ENCODE peak calls at places on chromosomes 12 and 14, in seven cellular contexts. One of them, this sample, is unnamed.

GRCh38 chr14:100645200-100645985 is 58.2 kb upstream of the BEGAIN start:
- DNase-seq in T47D: peak
- DNase-seq in KBM-7: peak
- DNase-seq in breast epithelium: peak
- DNase-seq in NAMALWA: peak
- DNase-seq in EL: peak
- DNase-seq in SW 1271: peak
- DNase-seq in this sample: peak

GRCh38 chr14:79986251-79986650 is 225.1 kb downstream of the DIO2 start:
- DNase-seq in SW 1271: no peak
- DNase-seq in NAMALWA: no peak
- DNase-seq in EL: no peak
- DNase-seq in breast epithelium: no peak
- DNase-seq in KBM-7: no peak
- DNase-seq in T47D: no peak
- DNase-seq in this sample: no peak

GRCh38 chr14:32509632-32510187 is 180.6 kb downstream of the AKAP6 start:
- DNase-seq in NAMALWA: no peak
- DNase-seq in KBM-7: no peak
- DNase-seq in EL: peak
- DNase-seq in breast epithelium: peak
- DNase-seq in SW 1271: no peak
- DNase-seq in T47D: peak
- DNase-seq in this sample: no peak

GRCh38 chr12:49069507-49070346 is at the start of gene RHEBL1:
- DNase-seq in breast epithelium: peak
- DNase-seq in T47D: peak
- DNase-seq in EL: peak
- DNase-seq in KBM-7: peak
- DNase-seq in SW 1271: peak
- DNase-seq in NAMALWA: peak
- DNase-seq in this sample: peak

GRCh38 chr12:90152897-90153624 is 444.4 kb upstream of the ATP2B1 start:
- DNase-seq in KBM-7: no peak
- DNase-seq in NAMALWA: no peak
- DNase-seq in T47D: no peak
- DNase-seq in EL: peak
- DNase-seq in SW 1271: no peak
- DNase-seq in breast epithelium: no peak
- DNase-seq in this sample: no peak

GRCh38 chr14:103096387-103096786 is 1.9 kb downstream of the EXOC3L4 start:
- DNase-seq in NAMALWA: no peak
- DNase-seq in KBM-7: no peak
- DNase-seq in EL: no peak
- DNase-seq in SW 1271: no peak
- DNase-seq in breast epithelium: no peak
- DNase-seq in T47D: no peak
- DNase-seq in this sample: no peak

GRCh38 chr12:106341086-106341879 is 16.3 kb upstream of the POLR3B start:
- DNase-seq in KBM-7: no peak
- DNase-seq in SW 1271: no peak
- DNase-seq in EL: no peak
- DNase-seq in breast epithelium: no peak
- DNase-seq in T47D: no peak
- DNase-seq in NAMALWA: no peak
- DNase-seq in this sample: no peak

GRCh38 chr12:58346032-58346632 is 404.8 kb downstream of the ATP23 start:
- DNase-seq in T47D: peak
- DNase-seq in KBM-7: peak
- DNase-seq in breast epithelium: no peak
- DNase-seq in NAMALWA: peak
- DNase-seq in SW 1271: peak
- DNase-seq in EL: peak
- DNase-seq in this sample: peak

GRCh38 chr14:32055175-32055574 is 21.9 kb upstream of the ARHGAP5 start:
- DNase-seq in SW 1271: no peak
- DNase-seq in EL: no peak
- DNase-seq in KBM-7: no peak
- DNase-seq in NAMALWA: no peak
- DNase-seq in breast epithelium: no peak
- DNase-seq in T47D: no peak
- DNase-seq in this sample: no peak

GRCh38 chr14:104110491-104111209 is 25.1 kb downstream of the ASPG start:
- DNase-seq in KBM-7: no peak
- DNase-seq in T47D: no peak
- DNase-seq in breast epithelium: no peak
- DNase-seq in SW 1271: no peak
- DNase-seq in EL: no peak
- DNase-seq in NAMALWA: no peak
- DNase-seq in this sample: no peak

This sample was measured in NCI-H748 treated with DMSO at 0.1 percent for 48 hours.